ENCODE peak calls at places on chromosomes 13 and 19, in nine cellular contexts. One of them, this sample, is unnamed.

GRCh38 chr13:63307239-63307638 is 1891.6 kb upstream of the PCDH20 start:
- DNase-seq in ascending aorta: no peak
- DNase-seq in stimulated activated CD4-positive, alpha-beta T cell treated with anti-CD3 and anti-CD28 coated beads, Interleukin-15, amount 100 ng/mL, for 1 hour: no peak
- DNase-seq in GM19239: no peak
- DNase-seq in keratinocyte: no peak
- DNase-seq in effector memory CD4-positive, alpha-beta T cell: no peak
- DNase-seq in BJ: no peak
- DNase-seq in pons: no peak
- DNase-seq in Ammon's horn: no peak
- DNase-seq in this sample: no peak

GRCh38 chr13:66069570-66069969 is 1160.6 kb downstream of the PCDH9 start:
- DNase-seq in ascending aorta: no peak
- DNase-seq in stimulated activated CD4-positive, alpha-beta T cell treated with anti-CD3 and anti-CD28 coated beads, Interleukin-15, amount 100 ng/mL, for 1 hour: no peak
- DNase-seq in GM19239: no peak
- DNase-seq in keratinocyte: no peak
- DNase-seq in effector memory CD4-positive, alpha-beta T cell: no peak
- DNase-seq in BJ: no peak
- DNase-seq in pons: peak
- DNase-seq in Ammon's horn: no peak
- DNase-seq in this sample: no peak

GRCh38 chr19:22882797-22883196 is 50.7 kb downstream of the ZNF723 start:
- DNase-seq in ascending aorta: no peak
- DNase-seq in stimulated activated CD4-positive, alpha-beta T cell treated with anti-CD3 and anti-CD28 coated beads, Interleukin-15, amount 100 ng/mL, for 1 hour: no peak
- DNase-seq in GM19239: no peak
- DNase-seq in keratinocyte: no peak
- DNase-seq in effector memory CD4-positive, alpha-beta T cell: no peak
- DNase-seq in BJ: no peak
- DNase-seq in pons: peak
- DNase-seq in Ammon's horn: peak
- DNase-seq in this sample: no peak

GRCh38 chr19:33294058-33294798 is 8.1 kb downstream of the CEBPA start:
- DNase-seq in ascending aorta: no peak
- DNase-seq in stimulated activated CD4-positive, alpha-beta T cell treated with anti-CD3 and anti-CD28 coated beads, Interleukin-15, amount 100 ng/mL, for 1 hour: no peak
- DNase-seq in GM19239: no peak
- DNase-seq in keratinocyte: no peak
- DNase-seq in effector memory CD4-positive, alpha-beta T cell: no peak
- DNase-seq in BJ: no peak
- DNase-seq in pons: no peak
- DNase-seq in Ammon's horn: no peak
- DNase-seq in this sample: no peak

GRCh38 chr19:58182577-58182988 is 278 bp upstream of the ZNF274 start:
- DNase-seq in ascending aorta: no peak
- DNase-seq in stimulated activated CD4-positive, alpha-beta T cell treated with anti-CD3 and anti-CD28 coated beads, Interleukin-15, amount 100 ng/mL, for 1 hour: peak
- DNase-seq in GM19239: peak
- DNase-seq in keratinocyte: no peak
- DNase-seq in effector memory CD4-positive, alpha-beta T cell: peak
- DNase-seq in BJ: no peak
- DNase-seq in pons: no peak
- DNase-seq in Ammon's horn: no peak
- DNase-seq in this sample: no peak

GRCh38 chr13:42041017-42041683 is 7.3 kb upstream of the DGKH start:
- DNase-seq in ascending aorta: peak
- DNase-seq in stimulated activated CD4-positive, alpha-beta T cell treated with anti-CD3 and anti-CD28 coated beads, Interleukin-15, amount 100 ng/mL, for 1 hour: no peak
- DNase-seq in GM19239: peak
- DNase-seq in keratinocyte: no peak
- DNase-seq in effector memory CD4-positive, alpha-beta T cell: no peak
- DNase-seq in BJ: no peak
- DNase-seq in pons: peak
- DNase-seq in Ammon's horn: peak
- DNase-seq in this sample: peak

GRCh38 chr13:48783181-48783630 is 129.5 kb downstream of the CYSLTR2 start:
- DNase-seq in ascending aorta: peak
- DNase-seq in stimulated activated CD4-positive, alpha-beta T cell treated with anti-CD3 and anti-CD28 coated beads, Interleukin-15, amount 100 ng/mL, for 1 hour: no peak
- DNase-seq in GM19239: no peak
- DNase-seq in keratinocyte: no peak
- DNase-seq in effector memory CD4-positive, alpha-beta T cell: no peak
- DNase-seq in BJ: peak
- DNase-seq in pons: peak
- DNase-seq in Ammon's horn: peak
- DNase-seq in this sample: peak

GRCh38 chr13:42129033-42129432 is 80.6 kb downstream of the DGKH start:
- DNase-seq in ascending aorta: no peak
- DNase-seq in stimulated activated CD4-positive, alpha-beta T cell treated with anti-CD3 and anti-CD28 coated beads, Interleukin-15, amount 100 ng/mL, for 1 hour: no peak
- DNase-seq in GM19239: no peak
- DNase-seq in keratinocyte: no peak
- DNase-seq in effector memory CD4-positive, alpha-beta T cell: no peak
- DNase-seq in BJ: no peak
- DNase-seq in pons: no peak
- DNase-seq in Ammon's horn: no peak
- DNase-seq in this sample: no peak

GRCh38 chr19:11382898-11383705 is 1.0 kb downstream of the EPOR start:
- DNase-seq in ascending aorta: peak
- DNase-seq in stimulated activated CD4-positive, alpha-beta T cell treated with anti-CD3 and anti-CD28 coated beads, Interleukin-15, amount 100 ng/mL, for 1 hour: peak
- DNase-seq in GM19239: no peak
- DNase-seq in keratinocyte: no peak
- DNase-seq in effector memory CD4-positive, alpha-beta T cell: no peak
- DNase-seq in BJ: no peak
- DNase-seq in pons: no peak
- DNase-seq in Ammon's horn: no peak
- DNase-seq in this sample: peak

GRCh38 chr13:72120632-72121031 is 253.6 kb upstream of the DACH1 start:
- DNase-seq in ascending aorta: no peak
- DNase-seq in stimulated activated CD4-positive, alpha-beta T cell treated with anti-CD3 and anti-CD28 coated beads, Interleukin-15, amount 100 ng/mL, for 1 hour: no peak
- DNase-seq in GM19239: no peak
- DNase-seq in keratinocyte: no peak
- DNase-seq in effector memory CD4-positive, alpha-beta T cell: no peak
- DNase-seq in BJ: no peak
- DNase-seq in pons: no peak
- DNase-seq in Ammon's horn: no peak
- DNase-seq in this sample: no peak

GRCh38 chr13:65188691-65189090 is 2041.4 kb downstream of the PCDH9 start:
- DNase-seq in ascending aorta: no peak
- DNase-seq in stimulated activated CD4-positive, alpha-beta T cell treated with anti-CD3 and anti-CD28 coated beads, Interleukin-15, amount 100 ng/mL, for 1 hour: no peak
- DNase-seq in GM19239: no peak
- DNase-seq in keratinocyte: no peak
- DNase-seq in effector memory CD4-positive, alpha-beta T cell: no peak
- DNase-seq in BJ: no peak
- DNase-seq in pons: no peak
- DNase-seq in Ammon's horn: no peak
- DNase-seq in this sample: no peak

GRCh38 chr19:43673702-43674629 is 4.0 kb upstream of the PLAUR start:
- DNase-seq in ascending aorta: peak
- DNase-seq in stimulated activated CD4-positive, alpha-beta T cell treated with anti-CD3 and anti-CD28 coated beads, Interleukin-15, amount 100 ng/mL, for 1 hour: no peak
- DNase-seq in GM19239: no peak
- DNase-seq in keratinocyte: no peak
- DNase-seq in effector memory CD4-positive, alpha-beta T cell: no peak
- DNase-seq in BJ: no peak
- DNase-seq in pons: peak
- DNase-seq in Ammon's horn: peak
- DNase-seq in this sample: no peak

GRCh38 chr13:51599444-51600176 is 15.3 kb downstream of the WDFY2 start:
- DNase-seq in ascending aorta: no peak
- DNase-seq in stimulated activated CD4-positive, alpha-beta T cell treated with anti-CD3 and anti-CD28 coated beads, Interleukin-15, amount 100 ng/mL, for 1 hour: no peak
- DNase-seq in GM19239: no peak
- DNase-seq in keratinocyte: no peak
- DNase-seq in effector memory CD4-positive, alpha-beta T cell: no peak
- DNase-seq in BJ: no peak
- DNase-seq in pons: no peak
- DNase-seq in Ammon's horn: no peak
- DNase-seq in this sample: no peak

GRCh38 chr13:27012482-27013197 is 159.0 kb downstream of the USP12 start:
- DNase-seq in ascending aorta: no peak
- DNase-seq in stimulated activated CD4-positive, alpha-beta T cell treated with anti-CD3 and anti-CD28 coated beads, Interleukin-15, amount 100 ng/mL, for 1 hour: no peak
- DNase-seq in GM19239: no peak
- DNase-seq in keratinocyte: peak
- DNase-seq in effector memory CD4-positive, alpha-beta T cell: no peak
- DNase-seq in BJ: peak
- DNase-seq in pons: no peak
- DNase-seq in Ammon's horn: peak
- DNase-seq in this sample: no peak

GRCh38 chr13:30441304-30441703 is 19.0 kb downstream of the UBE2L5 start:
- DNase-seq in ascending aorta: no peak
- DNase-seq in stimulated activated CD4-positive, alpha-beta T cell treated with anti-CD3 and anti-CD28 coated beads, Interleukin-15, amount 100 ng/mL, for 1 hour: no peak
- DNase-seq in GM19239: no peak
- DNase-seq in keratinocyte: no peak
- DNase-seq in effector memory CD4-positive, alpha-beta T cell: no peak
- DNase-seq in BJ: no peak
- DNase-seq in pons: no peak
- DNase-seq in Ammon's horn: no peak
- DNase-seq in this sample: no peak

This sample was measured in lung.